ENCODE peak calls at places on chromosomes 3 and 15, in six cellular contexts. One of them, this sample, is unnamed.

GRCh38 chr3:46479696-46480095 is 15.0 kb upstream of the LTF start:
- DNase-seq in BE2C: no peak
- DNase-seq in heart right ventricle: no peak
- DNase-seq in PC-3: peak; percentile 13
- DNase-seq in dorsolateral prefrontal cortex: no peak
- DNase-seq in AG10803: no peak
- DNase-seq in this sample: no peak

GRCh38 chr3:177687291-177687690 is 490.0 kb upstream of the TBL1XR1 start:
- DNase-seq in BE2C: no peak
- DNase-seq in heart right ventricle: no peak
- DNase-seq in PC-3: no peak
- DNase-seq in dorsolateral prefrontal cortex: no peak
- DNase-seq in AG10803: peak; percentile 13
- DNase-seq in this sample: no peak

GRCh38 chr3:192408721-192409151 is 318.6 kb downstream of the FGF12 start:
- DNase-seq in BE2C: no peak
- DNase-seq in heart right ventricle: no peak
- DNase-seq in PC-3: no peak
- DNase-seq in dorsolateral prefrontal cortex: peak; percentile 34
- DNase-seq in AG10803: no peak
- DNase-seq in this sample: peak; percentile 40

GRCh38 chr15:72271895-72272212 is 500 bp downstream of the PARP6 start:
- DNase-seq in BE2C: no peak
- DNase-seq in heart right ventricle: no peak
- DNase-seq in PC-3: no peak
- DNase-seq in dorsolateral prefrontal cortex: no peak
- DNase-seq in AG10803: peak; percentile 3
- DNase-seq in this sample: no peak

GRCh38 chr3:191566469-191566868 is 105.5 kb downstream of the PYDC2 start:
- DNase-seq in BE2C: no peak
- DNase-seq in heart right ventricle: no peak
- DNase-seq in PC-3: no peak
- DNase-seq in dorsolateral prefrontal cortex: no peak
- DNase-seq in AG10803: no peak
- DNase-seq in this sample: no peak

GRCh38 chr3:121988146-121988545 is 33.9 kb downstream of the ILDR1 start:
- DNase-seq in BE2C: no peak
- DNase-seq in heart right ventricle: no peak
- DNase-seq in PC-3: no peak
- DNase-seq in dorsolateral prefrontal cortex: no peak
- DNase-seq in AG10803: no peak
- DNase-seq in this sample: no peak

GRCh38 chr3:45332901-45333407 is 55.4 kb upstream of the LARS2 start:
- DNase-seq in BE2C: no peak
- DNase-seq in heart right ventricle: no peak
- DNase-seq in PC-3: no peak
- DNase-seq in dorsolateral prefrontal cortex: no peak
- DNase-seq in AG10803: no peak
- DNase-seq in this sample: no peak

GRCh38 chr15:56832125-56832524 is 86.3 kb upstream of the TCF12 start:
- DNase-seq in BE2C: no peak
- DNase-seq in heart right ventricle: peak; percentile 62
- DNase-seq in PC-3: peak; percentile 78
- DNase-seq in dorsolateral prefrontal cortex: peak; percentile 67
- DNase-seq in AG10803: peak; percentile 60
- DNase-seq in this sample: no peak

GRCh38 chr3:196633658-196634151 is 5.8 kb upstream of the NRROS start:
- DNase-seq in BE2C: no peak
- DNase-seq in heart right ventricle: no peak
- DNase-seq in PC-3: no peak
- DNase-seq in dorsolateral prefrontal cortex: no peak
- DNase-seq in AG10803: no peak
- DNase-seq in this sample: no peak

GRCh38 chr15:40776537-40777141 is 6.9 kb downstream of the C15orf62 start:
- DNase-seq in BE2C: no peak
- DNase-seq in heart right ventricle: no peak
- DNase-seq in PC-3: peak; percentile 93
- DNase-seq in dorsolateral prefrontal cortex: no peak
- DNase-seq in AG10803: peak; percentile 82
- DNase-seq in this sample: no peak

GRCh38 chr3:177589921-177590336 is 392.6 kb upstream of the TBL1XR1 start:
- DNase-seq in BE2C: no peak
- DNase-seq in heart right ventricle: no peak
- DNase-seq in PC-3: peak; percentile 96
- DNase-seq in dorsolateral prefrontal cortex: no peak
- DNase-seq in AG10803: peak; percentile 97
- DNase-seq in this sample: no peak

DNA sequence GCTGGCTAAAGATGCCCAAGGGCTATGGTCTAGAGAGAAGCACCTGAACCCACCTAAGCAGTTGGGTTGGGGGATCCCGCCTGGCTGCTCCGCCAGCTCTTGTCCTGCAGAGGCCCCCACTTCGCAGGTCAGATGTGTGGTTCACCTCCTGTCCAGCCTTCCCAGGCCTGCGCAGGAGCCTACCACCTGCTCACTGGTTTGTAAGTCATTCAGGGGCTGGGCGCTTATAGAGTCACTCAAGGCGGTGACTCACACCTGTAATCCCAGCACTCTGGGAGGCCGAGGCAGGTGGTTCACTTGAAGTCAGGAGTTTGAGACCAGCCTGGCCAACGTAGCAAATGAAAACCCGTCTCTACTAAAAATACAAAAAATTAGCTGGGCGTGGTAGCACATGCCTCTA is 3.9 kb upstream of the FURIN start:
- DNase-seq in BE2C: no peak
- DNase-seq in heart right ventricle: no peak
- DNase-seq in PC-3: no peak
- DNase-seq in dorsolateral prefrontal cortex: no peak
- DNase-seq in AG10803: no peak
- DNase-seq in this sample: no peak
- TF ChIP-seq CTCF in BE2C: no peak
- TF ChIP-seq CTCF in heart right ventricle: no peak
- TF ChIP-seq CTCF in PC-3: no peak
- TF ChIP-seq CTCF in dorsolateral prefrontal cortex: no peak
- TF ChIP-seq CTCF in AG10803: no peak
- TF ChIP-seq CTCF in this sample: no peak

GRCh38 chr15:89822030-89822429 is 7.4 kb upstream of the ANPEP start:
- DNase-seq in BE2C: no peak
- DNase-seq in heart right ventricle: no peak
- DNase-seq in PC-3: peak; percentile 68
- DNase-seq in dorsolateral prefrontal cortex: no peak
- DNase-seq in AG10803: peak; percentile 51
- DNase-seq in this sample: no peak
- TF ChIP-seq CTCF in BE2C: no peak
- TF ChIP-seq CTCF in heart right ventricle: no peak
- TF ChIP-seq CTCF in PC-3: no peak
- TF ChIP-seq CTCF in dorsolateral prefrontal cortex: no peak
- TF ChIP-seq CTCF in AG10803: no peak
- TF ChIP-seq CTCF in this sample: no peak

DNA sequence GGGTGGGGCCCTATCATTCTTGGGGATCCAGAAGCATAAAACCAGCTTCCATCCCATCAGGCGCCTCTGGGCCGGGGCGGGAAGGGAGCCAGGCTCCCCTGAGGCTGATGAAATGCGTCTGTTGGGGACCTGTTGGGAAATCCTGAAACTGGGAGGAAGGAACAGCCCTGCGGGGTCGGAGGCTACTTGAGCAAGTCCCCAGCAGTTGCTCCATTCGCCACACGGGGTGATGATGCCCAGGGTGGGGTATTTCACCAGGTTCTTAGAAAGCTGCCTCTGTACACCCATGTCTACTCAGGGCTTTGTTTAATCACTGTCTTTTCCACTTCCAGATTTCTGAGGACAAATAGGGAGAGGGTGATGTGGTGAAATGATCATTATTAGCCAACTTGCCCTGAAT is 25.4 kb upstream of the TSEN2 start:
- DNase-seq in BE2C: no peak
- DNase-seq in heart right ventricle: no peak
- DNase-seq in PC-3: no peak
- DNase-seq in dorsolateral prefrontal cortex: no peak
- DNase-seq in AG10803: no peak
- DNase-seq in this sample: no peak
- TF ChIP-seq CTCF in BE2C: no peak
- TF ChIP-seq CTCF in heart right ventricle: no peak
- TF ChIP-seq CTCF in PC-3: no peak
- TF ChIP-seq CTCF in dorsolateral prefrontal cortex: no peak
- TF ChIP-seq CTCF in AG10803: no peak
- TF ChIP-seq CTCF in this sample: no peak

GRCh38 chr3:67361323-67361722 is 293.1 kb downstream of the SUCLG2 start:
- DNase-seq in BE2C: no peak
- DNase-seq in heart right ventricle: no peak
- DNase-seq in PC-3: no peak
- DNase-seq in dorsolateral prefrontal cortex: no peak
- DNase-seq in AG10803: no peak
- DNase-seq in this sample: no peak

GRCh38 chr3:67362686-67363085 is 291.7 kb downstream of the SUCLG2 start:
- DNase-seq in BE2C: no peak
- DNase-seq in heart right ventricle: no peak
- DNase-seq in PC-3: peak; percentile 55
- DNase-seq in dorsolateral prefrontal cortex: no peak
- DNase-seq in AG10803: no peak
- DNase-seq in this sample: no peak

GRCh38 chr3:67361770-67362169 is 292.6 kb downstream of the SUCLG2 start:
- DNase-seq in BE2C: no peak
- DNase-seq in heart right ventricle: no peak
- DNase-seq in PC-3: no peak
- DNase-seq in dorsolateral prefrontal cortex: no peak
- DNase-seq in AG10803: no peak
- DNase-seq in this sample: no peak

DNA sequence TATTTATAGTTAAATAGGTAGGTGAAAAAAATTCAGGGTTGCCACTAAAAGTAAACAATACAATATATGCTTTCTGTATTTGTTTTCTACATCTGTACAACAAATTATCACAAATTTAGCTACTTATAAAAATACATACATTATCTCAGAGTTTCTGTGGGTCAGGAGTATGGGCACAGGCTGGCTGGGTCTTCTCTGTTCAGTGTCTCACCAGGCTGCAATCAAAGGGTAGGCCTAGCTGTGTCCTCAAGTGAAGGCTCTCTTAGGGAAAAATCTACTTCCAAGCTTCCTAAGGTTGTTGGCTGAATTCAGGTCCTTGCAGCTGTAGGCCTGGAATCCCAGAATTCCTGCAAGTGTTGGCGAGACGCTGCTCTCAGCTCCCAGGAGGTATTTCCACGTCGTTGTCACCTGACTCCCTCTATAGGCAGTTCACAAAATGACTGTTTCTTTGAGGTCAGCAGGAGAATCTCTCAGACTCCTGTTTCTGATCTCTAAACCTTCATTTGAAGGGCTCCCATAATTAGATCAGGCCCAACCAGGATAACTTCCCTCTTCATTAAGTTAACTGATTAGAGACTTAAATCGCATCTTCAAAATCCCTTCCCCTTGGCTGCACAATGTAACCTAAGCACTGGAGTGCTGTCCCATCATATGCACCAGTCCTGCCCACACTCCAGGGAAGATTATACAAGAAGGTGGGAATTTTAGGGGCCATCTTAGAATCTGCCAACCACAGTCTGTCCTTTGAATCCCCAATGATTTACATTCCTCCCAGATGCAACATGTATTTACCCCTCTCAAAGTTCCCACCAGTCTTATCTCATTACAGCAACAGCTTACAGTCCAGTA is 296.6 kb downstream of the SUCLG2 start:
- DNase-seq in BE2C: peak; percentile 63
- DNase-seq in heart right ventricle: no peak
- DNase-seq in PC-3: peak; percentile 48
- DNase-seq in dorsolateral prefrontal cortex: no peak
- DNase-seq in AG10803: peak; percentile 34
- DNase-seq in this sample: peak; percentile 29
- TF ChIP-seq CTCF in BE2C: peak; percentile 72
- TF ChIP-seq CTCF in heart right ventricle: no peak
- TF ChIP-seq CTCF in PC-3: peak; percentile 49
- TF ChIP-seq CTCF in dorsolateral prefrontal cortex: no peak
- TF ChIP-seq CTCF in AG10803: peak; percentile 41
- TF ChIP-seq CTCF in this sample: peak; percentile 54

GRCh38 chr15:62253294-62253693 is 88.2 kb upstream of the C2CD4B start:
- DNase-seq in BE2C: peak; percentile 28
- DNase-seq in heart right ventricle: no peak
- DNase-seq in PC-3: no peak
- DNase-seq in dorsolateral prefrontal cortex: no peak
- DNase-seq in AG10803: no peak
- DNase-seq in this sample: no peak
- TF ChIP-seq CTCF in BE2C: peak; percentile 3
- TF ChIP-seq CTCF in heart right ventricle: no peak
- TF ChIP-seq CTCF in PC-3: no peak
- TF ChIP-seq CTCF in dorsolateral prefrontal cortex: no peak
- TF ChIP-seq CTCF in AG10803: no peak
- TF ChIP-seq CTCF in this sample: no peak

GRCh38 chr15:26866298-26867198 is at the start of gene GABRA5:
- DNase-seq in BE2C: peak; percentile 45
- DNase-seq in heart right ventricle: no peak
- DNase-seq in PC-3: peak; percentile 15
- DNase-seq in dorsolateral prefrontal cortex: peak; percentile 57
- DNase-seq in AG10803: peak; percentile 62
- DNase-seq in this sample: peak; percentile 81

GRCh38 chr15:26867199-26868007 is 541 bp downstream of the GABRA5 start:
- DNase-seq in BE2C: no peak
- DNase-seq in heart right ventricle: no peak
- DNase-seq in PC-3: no peak
- DNase-seq in dorsolateral prefrontal cortex: no peak
- DNase-seq in AG10803: peak; percentile 10
- DNase-seq in this sample: peak; percentile 57

GRCh38 chr15:26869628-26870027 is 2.8 kb downstream of the GABRA5 start:
- DNase-seq in BE2C: no peak
- DNase-seq in heart right ventricle: no peak
- DNase-seq in PC-3: no peak
- DNase-seq in dorsolateral prefrontal cortex: no peak
- DNase-seq in AG10803: no peak
- DNase-seq in this sample: no peak

GRCh38 chr15:26868029-26868685 is 1.3 kb downstream of the GABRA5 start:
- DNase-seq in BE2C: no peak
- DNase-seq in heart right ventricle: no peak
- DNase-seq in PC-3: no peak
- DNase-seq in dorsolateral prefrontal cortex: no peak
- DNase-seq in AG10803: no peak
- DNase-seq in this sample: no peak

GRCh38 chr15:26864664-26865191 is 2.1 kb upstream of the GABRA5 start:
- DNase-seq in BE2C: peak; percentile 54
- DNase-seq in heart right ventricle: peak; percentile 11
- DNase-seq in PC-3: peak; percentile 60
- DNase-seq in dorsolateral prefrontal cortex: no peak
- DNase-seq in AG10803: peak; percentile 58
- DNase-seq in this sample: peak; percentile 55
- TF ChIP-seq CTCF in BE2C: peak; percentile 86
- TF ChIP-seq CTCF in heart right ventricle: peak; percentile 30
- TF ChIP-seq CTCF in PC-3: peak; percentile 84
- TF ChIP-seq CTCF in dorsolateral prefrontal cortex: peak; percentile 50
- TF ChIP-seq CTCF in AG10803: peak; percentile 74
- TF ChIP-seq CTCF in this sample: peak; percentile 50

DNA sequence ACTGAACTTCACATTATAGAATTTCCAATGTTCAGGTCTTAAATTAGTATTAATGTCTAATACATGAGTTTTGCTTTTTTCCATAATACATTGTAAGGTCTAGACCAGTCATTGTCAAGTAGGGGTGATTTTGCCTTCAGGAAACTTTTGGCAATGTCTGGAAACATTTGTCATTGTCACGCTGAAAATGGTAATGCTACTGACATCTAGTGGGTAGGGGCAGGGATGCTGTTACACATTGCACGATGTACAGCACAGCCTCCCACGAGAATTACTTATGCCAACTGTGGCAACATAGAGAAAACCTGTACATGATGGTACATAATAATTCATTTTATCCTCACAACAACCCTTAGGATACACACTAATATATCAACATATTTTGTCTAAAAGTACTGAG is 384.1 kb downstream of the CADM2 start:
- DNase-seq in BE2C: peak; percentile 62
- DNase-seq in heart right ventricle: no peak
- DNase-seq in PC-3: peak; percentile 69
- DNase-seq in dorsolateral prefrontal cortex: no peak
- DNase-seq in AG10803: no peak
- DNase-seq in this sample: no peak
- TF ChIP-seq CTCF in BE2C: peak; percentile 89
- TF ChIP-seq CTCF in heart right ventricle: no peak
- TF ChIP-seq CTCF in PC-3: peak; percentile 87
- TF ChIP-seq CTCF in dorsolateral prefrontal cortex: peak; percentile 58
- TF ChIP-seq CTCF in AG10803: no peak
- TF ChIP-seq CTCF in this sample: peak; percentile 38